ENCODE peak calls at places on chromosomes 2 and 18, in four cellular contexts. T is K562, Q is GM12878, K is HL-60. M is an unnamed sample.

GRCh38 chr2:216221806-216222205 is 112.7 kb downstream of the XRCC5 start:
- DNase-seq in T (no peak), Q (no peak), K (no peak), M (no peak)

GRCh38 chr2:108215794-108216211 is 24.0 kb upstream of the SULT1C3 start:
- DNase-seq in T (no peak), Q (no peak), K (peak; percentile 21), M (no peak)

GRCh38 chr18:62201870-62202269 is 14.8 kb downstream of the RELCH start:
- DNase-seq in T (no peak), Q (no peak), K (no peak), M (no peak)

GRCh38 chr18:61991836-61992235 is 99.0 kb upstream of the RNF152 start:
- DNase-seq in T (no peak), Q (no peak), K (no peak), M (no peak)

GRCh38 chr2:207239754-207240494 is 74.2 kb upstream of the KLF7 start:
- DNase-seq in T (no peak), Q (no peak), K (no peak), M (no peak)

GRCh38 chr2:235263205-235264120 is 230.4 kb upstream of the AGAP1 start:
- DNase-seq in T (no peak), Q (no peak), K (no peak), M (no peak)

GRCh38 chr2:214471382-214471781 is 60.5 kb downstream of the VWC2L start:
- DNase-seq in T (no peak), Q (no peak), K (no peak), M (no peak)

GRCh38 chr2:26300234-26300641 is 45.7 kb upstream of the SELENOI start:
- DNase-seq in T (no peak), Q (no peak), K (no peak), M (no peak)

GRCh38 chr18:3596324-3597158 is 146.6 kb downstream of the TGIF1 start:
- DNase-seq in T (peak; percentile 81), Q (no peak), K (no peak), M (no peak)

GRCh38 chr2:222791946-222792649 is 68.7 kb upstream of the ACSL3 start:
- DNase-seq in T (no peak), Q (no peak), K (peak; percentile 2), M (no peak)

GRCh38 chr2:127932199-127932877 is 46.6 kb upstream of the AMMECR1L start:
- DNase-seq in T (no peak), Q (no peak), K (no peak), M (no peak)

GRCh38 chr2:36770542-36771287 is 74.2 kb downstream of the VIT start:
- DNase-seq in T (peak; percentile 77), Q (no peak), K (peak; percentile 60), M (peak; percentile 27)

GRCh38 chr18:13474907-13475306 is 251.5 kb downstream of the FAM210A start:
- DNase-seq in T (no peak), Q (no peak), K (no peak), M (no peak)

GRCh38 chr2:7788736-7789135 is 871.5 kb downstream of the RNF144A start:
- DNase-seq in T (no peak), Q (no peak), K (no peak), M (no peak)

GRCh38 chr2:238947920-238948710 is 100.2 kb downstream of the TWIST2 start:
- DNase-seq in T (no peak), Q (no peak), K (peak; percentile 30), M (no peak)

GRCh38 chr2:45754087-45755015 is 102.9 kb downstream of the PRKCE start:
- DNase-seq in T (no peak), Q (no peak), K (no peak), M (no peak)

GRCh38 chr2:215461836-215462532 is 26.1 kb upstream of the FN1 start:
- DNase-seq in T (no peak), Q (no peak), K (no peak), M (no peak)

GRCh38 chr2:156445311-156446218 is 9.4 kb downstream of the GPD2 start:
- DNase-seq in T (no peak), Q (no peak), K (no peak), M (no peak)

GRCh38 chr2:127935337-127935736 is 49.6 kb upstream of the AMMECR1L start:
- DNase-seq in T (no peak), Q (no peak), K (no peak), M (no peak)

GRCh38 chr2:58606799-58607198 is 365.7 kb upstream of the FANCL start:
- DNase-seq in T (no peak), Q (no peak), K (no peak), M (no peak)

GRCh38 chr2:23287250-23287704 is 97.7 kb upstream of the KLHL29 start:
- DNase-seq in T (no peak), Q (no peak), K (no peak), M (no peak)

GRCh38 chr2:108222261-108222660 is 17.5 kb upstream of the SULT1C3 start:
- DNase-seq in T (no peak), Q (no peak), K (no peak), M (no peak)

GRCh38 chr18:26656401-26656943 is 108.1 kb upstream of the KCTD1 start:
- DNase-seq in T (no peak), Q (no peak), K (no peak), M (peak; percentile 32)

GRCh38 chr2:94956797-94957391 is 68.6 kb upstream of the MAL start:
- DNase-seq in T (peak; percentile 63), Q (no peak), K (peak; percentile 0), M (no peak)

GRCh38 chr18:58364867-58365533 is 263.9 kb downstream of the ALPK2 start:
- DNase-seq in T (no peak), Q (no peak), K (no peak), M (no peak)

GRCh38 chr2:205477016-205477705 is 205.1 kb upstream of the NRP2 start:
- DNase-seq in T (no peak), Q (no peak), K (no peak), M (no peak)

GRCh38 chr2:200658278-200658864 is 72.6 kb downstream of the AOX1 start:
- DNase-seq in T (no peak), Q (no peak), K (no peak), M (no peak)

GRCh38 chr2:147275943-147276342 is 568.9 kb upstream of the ACVR2A start:
- DNase-seq in T (no peak), Q (no peak), K (no peak), M (no peak)

GRCh38 chr18:53796042-53796729 is 428.3 kb downstream of the MBD2 start:
- DNase-seq in T (no peak), Q (no peak), K (peak; percentile 39), M (no peak)

GRCh38 chr2:173370198-173370597 is 15.5 kb downstream of the CDCA7 start:
- DNase-seq in T (no peak), Q (no peak), K (no peak), M (no peak)

GRCh38 chr2:112033600-112033999 is 21.5 kb upstream of the TMEM87B start:
- DNase-seq in T (no peak), Q (no peak), K (no peak), M (no peak)

GRCh38 chr2:141508806-141509595 is 621.8 kb downstream of the LRP1B start:
- DNase-seq in T (no peak), Q (no peak), K (no peak), M (no peak)

GRCh38 chr2:25131567-25132295 is 36.6 kb downstream of the POMC start:
- DNase-seq in T (peak; percentile 57), Q (no peak), K (no peak), M (no peak)

GRCh38 chr2:2791031-2791430 is 460.0 kb upstream of the MYT1L start:
- DNase-seq in T (no peak), Q (no peak), K (no peak), M (no peak)

GRCh38 chr2:28766070-28766469 is 14.4 kb downstream of the PPP1CB start:
- DNase-seq in T (no peak), Q (no peak), K (no peak), M (no peak)

GRCh38 chr2:29309090-29310054 is 194.2 kb downstream of the CLIP4 start:
- DNase-seq in T (peak; percentile 57), Q (no peak), K (peak; percentile 8), M (peak; percentile 30)

DNA sequence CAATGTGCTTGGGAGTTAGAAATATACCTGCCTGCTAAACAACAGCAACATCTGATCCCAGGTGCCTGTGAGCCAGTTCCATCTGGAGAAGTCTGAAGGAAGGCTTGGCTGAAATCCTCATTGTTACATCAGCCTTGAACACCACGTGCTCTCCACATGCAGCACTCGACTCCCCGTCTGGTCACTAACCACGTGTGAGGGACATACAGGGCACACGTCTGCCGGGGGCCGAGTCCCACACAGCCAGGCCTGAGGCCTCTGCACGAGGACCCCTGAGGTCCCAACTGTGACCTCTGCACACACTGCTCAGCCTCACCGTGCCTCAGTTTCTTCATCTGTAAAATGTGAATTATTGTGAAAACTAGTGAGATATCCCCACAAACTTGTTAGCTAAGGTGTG is 236.5 kb upstream of the SALL3 start:
- DNase-seq in T (no peak), Q (no peak), K (no peak), M (no peak)
- TF ChIP-seq SPI1 in T (no peak), Q (no peak), K (no peak), M (no peak)

GRCh38 chr2:230987137-230988020 is 8.5 kb upstream of the SPATA3 start:
- DNase-seq in T (peak; percentile 80), Q (no peak), K (peak; percentile 35), M (peak; percentile 91)
- TF ChIP-seq SPI1 in T (no peak), Q (peak; percentile 14), K (no peak), M (peak; percentile 26)

GRCh38 chr2:119005081-119005480 is 63.1 kb downstream of the MARCO start:
- DNase-seq in T (no peak), Q (no peak), K (peak; percentile 64), M (no peak)

GRCh38 chr2:119005565-119005964 is 63.6 kb downstream of the MARCO start:
- DNase-seq in T (no peak), Q (no peak), K (no peak), M (no peak)

GRCh38 chr2:119008108-119008507 is 66.1 kb downstream of the MARCO start:
- DNase-seq in T (peak; percentile 40), Q (no peak), K (peak; percentile 44), M (no peak)

GRCh38 chr2:119004602-119005001 is 62.6 kb downstream of the MARCO start:
- DNase-seq in T (no peak), Q (no peak), K (peak; percentile 57), M (no peak)

GRCh38 chr2:119006441-119006840 is 64.4 kb downstream of the MARCO start:
- DNase-seq in T (no peak), Q (no peak), K (no peak), M (no peak)
- TF ChIP-seq SPI1 in T (no peak), Q (no peak), K (no peak), M (no peak)

GRCh38 chr18:77042583-77042982 is 90.0 kb downstream of the MBP start:
- DNase-seq in T (no peak), Q (no peak), K (no peak), M (no peak)
- TF ChIP-seq SPI1 in T (no peak), Q (no peak), K (no peak), M (no peak)

DNA sequence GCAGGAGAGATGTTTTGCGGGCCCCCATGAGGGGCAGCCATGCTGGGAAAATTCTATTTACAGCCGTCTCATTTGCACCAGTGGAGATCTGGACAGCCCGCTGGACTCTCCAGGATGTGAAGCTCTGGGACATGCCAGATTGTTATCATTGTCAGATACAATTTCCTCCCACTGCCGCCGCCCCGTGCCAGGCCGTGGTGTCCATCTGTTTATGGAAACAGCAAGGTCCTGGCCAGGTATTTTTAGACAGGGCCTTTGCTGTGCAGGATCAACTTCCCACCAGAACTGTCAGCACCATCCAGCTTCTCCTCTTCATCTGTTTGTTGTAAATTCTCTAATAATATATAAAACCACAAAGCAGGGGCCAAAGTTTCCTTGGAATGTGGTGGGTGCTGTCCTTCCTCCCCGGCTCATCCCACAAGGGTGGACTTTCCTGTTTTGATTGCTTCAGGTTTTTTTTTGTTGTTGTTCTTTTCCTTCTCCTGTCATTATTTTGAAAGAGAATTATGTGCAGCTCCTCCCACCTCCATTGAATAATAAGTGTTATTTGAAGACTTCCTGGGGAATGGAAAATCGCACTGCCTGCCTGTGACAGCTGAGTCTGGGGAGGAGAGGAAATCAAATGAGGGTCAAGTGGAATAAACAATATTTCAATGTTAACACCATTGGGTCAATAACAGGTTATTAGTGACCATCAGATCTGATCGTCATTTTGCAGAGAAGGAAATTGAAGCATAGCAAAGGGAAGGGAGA is 398.1 kb downstream of the TNS1 start:
- DNase-seq in T (no peak), Q (no peak), K (no peak), M (no peak)
- TF ChIP-seq SPI1 in T (no peak), Q (no peak), K (no peak), M (no peak)